ENCODE peak calls at places on chromosomes 16 and 17, in five cellular contexts. X is astrocyte of the cerebellum; F is EL; L is activated T-cell treated with anti-CD3 and anti-CD28 coated beads, Interleukin-2, amount 50 U/mL, for 48 hours; P is germinal center. D is an unnamed sample.

GRCh38 chr17:7573324-7574080 is 5.9 kb upstream of the CD68 start:
- DNase-seq in F (peak), P (peak), X (peak), L (peak), D (peak)

GRCh38 chr17:19336938-19337711 is 25.4 kb downstream of the B9D1 start:
- DNase-seq in L (no peak), P (no peak), F (no peak), X (no peak), D (peak)

GRCh38 chr16:4393243-4393606 is 21.6 kb downstream of the VASN start:
- DNase-seq in P (no peak), L (no peak), F (peak), X (no peak), D (no peak)

GRCh38 chr16:85608887-85609286 is 4.2 kb upstream of the GSE1 start:
- DNase-seq in P (no peak), F (no peak), L (no peak), X (no peak), D (no peak)

GRCh38 chr17:57671546-57672204 is 73.4 kb downstream of the CCDC182 start:
- DNase-seq in X (peak), P (peak), L (peak), F (peak), D (peak)

GRCh38 chr16:4240624-4241023 is 1.3 kb downstream of the SRL start:
- DNase-seq in P (no peak), L (no peak), X (no peak), F (no peak), D (no peak)

GRCh38 chr17:58576679-58577367 is 62.4 kb upstream of the MTMR4 start:
- DNase-seq in L (no peak), X (no peak), F (no peak), P (no peak), D (no peak)

GRCh38 chr17:30947796-30948195 is 23.0 kb upstream of the RNF135 start:
- DNase-seq in X (no peak), F (no peak), L (no peak), P (no peak), D (no peak)

GRCh38 chr16:89643769-89644300 is 13.7 kb downstream of the CHMP1A start:
- DNase-seq in X (no peak), L (no peak), P (no peak), F (no peak), D (no peak)

GRCh38 chr17:60947100-60947499 is 269.4 kb downstream of the BCAS3 start:
- DNase-seq in P (no peak), F (peak), X (no peak), L (no peak), D (peak)

GRCh38 chr17:75546181-75546580 is 20.7 kb downstream of the LLGL2 start:
- DNase-seq in P (no peak), L (no peak), X (no peak), F (no peak), D (no peak)

GRCh38 chr16:799948-800833 is at the start of gene GNG13:
- DNase-seq in F (no peak), L (no peak), P (no peak), X (no peak), D (no peak)

GRCh38 chr16:54253118-54253517 is 33.5 kb downstream of the IRX3 start:
- DNase-seq in P (no peak), X (no peak), L (no peak), F (no peak), D (no peak)

GRCh38 chr16:63890072-63890471 is 1231.8 kb downstream of the CDH11 start:
- DNase-seq in P (no peak), X (peak), L (no peak), F (peak), D (peak)

GRCh38 chr16:87436225-87437172 is 44.4 kb downstream of the MAP1LC3B start:
- DNase-seq in F (peak), X (peak), L (peak), P (no peak), D (no peak)

GRCh38 chr17:29618272-29619065 is 4.2 kb downstream of the CORO6 start:
- DNase-seq in P (no peak), L (no peak), X (no peak), F (no peak), D (no peak)

GRCh38 chr17:27153005-27153404 is 140.9 kb upstream of the WSB1 start:
- DNase-seq in L (no peak), F (no peak), P (no peak), X (no peak), D (no peak)

D was measured in G401.